ENCODE peak calls at places on chromosomes 4 and X, in eight cellular contexts. One of them, this sample, is unnamed.

GRCh38 chrX:16552546-16552945 is 97.4 kb upstream of the S100G start:
- DNase-seq in H54: no peak
- DNase-seq in AG08396: peak
- DNase-seq in MCF 10A: peak
- DNase-seq in ovary: no peak
- DNase-seq in activated CD8-positive, alpha-beta T cell treated with anti-CD3 and anti-CD28 coated beads for 36 hours: no peak
- DNase-seq in DMS 273 treated with DMSO at 0.1 percent for 48 hours: no peak
- DNase-seq in NCI-H345: no peak
- DNase-seq in this sample: no peak

GRCh38 chr4:1329408-1330371 is 17.3 kb upstream of the UVSSA start:
- DNase-seq in MCF 10A: peak
- DNase-seq in AG08396: no peak
- DNase-seq in ovary: peak
- DNase-seq in H54: no peak
- DNase-seq in DMS 273 treated with DMSO at 0.1 percent for 48 hours: no peak
- DNase-seq in NCI-H345: no peak
- DNase-seq in activated CD8-positive, alpha-beta T cell treated with anti-CD3 and anti-CD28 coated beads for 36 hours: peak
- DNase-seq in this sample: no peak

GRCh38 chrX:39158801-39159657 is 357.8 kb downstream of the MID1IP1 start:
- DNase-seq in H54: no peak
- DNase-seq in ovary: no peak
- DNase-seq in AG08396: no peak
- DNase-seq in DMS 273 treated with DMSO at 0.1 percent for 48 hours: peak
- DNase-seq in NCI-H345: peak
- DNase-seq in MCF 10A: no peak
- DNase-seq in activated CD8-positive, alpha-beta T cell treated with anti-CD3 and anti-CD28 coated beads for 36 hours: no peak
- DNase-seq in this sample: no peak

GRCh38 chrX:40329616-40330015 is 231.9 kb upstream of the BCOR start:
- DNase-seq in ovary: no peak
- DNase-seq in AG08396: no peak
- DNase-seq in NCI-H345: no peak
- DNase-seq in DMS 273 treated with DMSO at 0.1 percent for 48 hours: no peak
- DNase-seq in activated CD8-positive, alpha-beta T cell treated with anti-CD3 and anti-CD28 coated beads for 36 hours: no peak
- DNase-seq in MCF 10A: no peak
- DNase-seq in H54: no peak
- DNase-seq in this sample: no peak

GRCh38 chrX:72309297-72310071 is 3.8 kb upstream of the CITED1 start:
- DNase-seq in activated CD8-positive, alpha-beta T cell treated with anti-CD3 and anti-CD28 coated beads for 36 hours: no peak
- DNase-seq in DMS 273 treated with DMSO at 0.1 percent for 48 hours: no peak
- DNase-seq in NCI-H345: no peak
- DNase-seq in ovary: no peak
- DNase-seq in MCF 10A: no peak
- DNase-seq in H54: no peak
- DNase-seq in AG08396: no peak
- DNase-seq in this sample: no peak

GRCh38 chr4:101155368-101155767 is 192.0 kb downstream of the PPP3CA start:
- DNase-seq in DMS 273 treated with DMSO at 0.1 percent for 48 hours: no peak
- DNase-seq in NCI-H345: no peak
- DNase-seq in AG08396: peak
- DNase-seq in activated CD8-positive, alpha-beta T cell treated with anti-CD3 and anti-CD28 coated beads for 36 hours: no peak
- DNase-seq in ovary: no peak
- DNase-seq in H54: no peak
- DNase-seq in MCF 10A: peak
- DNase-seq in this sample: no peak

GRCh38 chr4:76989391-76990061 is 40.0 kb downstream of the SEPTIN11 start:
- DNase-seq in AG08396: no peak
- DNase-seq in MCF 10A: no peak
- DNase-seq in activated CD8-positive, alpha-beta T cell treated with anti-CD3 and anti-CD28 coated beads for 36 hours: peak
- DNase-seq in NCI-H345: no peak
- DNase-seq in H54: no peak
- DNase-seq in ovary: no peak
- DNase-seq in DMS 273 treated with DMSO at 0.1 percent for 48 hours: no peak
- DNase-seq in this sample: no peak

GRCh38 chrX:10972731-10973130 is 138.4 kb upstream of the HCCS start:
- DNase-seq in H54: no peak
- DNase-seq in AG08396: no peak
- DNase-seq in MCF 10A: no peak
- DNase-seq in activated CD8-positive, alpha-beta T cell treated with anti-CD3 and anti-CD28 coated beads for 36 hours: no peak
- DNase-seq in ovary: no peak
- DNase-seq in NCI-H345: no peak
- DNase-seq in DMS 273 treated with DMSO at 0.1 percent for 48 hours: no peak
- DNase-seq in this sample: no peak

GRCh38 chr4:168864831-168865541 is 145.1 kb downstream of the CBR4 start:
- DNase-seq in MCF 10A: no peak
- DNase-seq in ovary: no peak
- DNase-seq in H54: no peak
- DNase-seq in AG08396: peak
- DNase-seq in activated CD8-positive, alpha-beta T cell treated with anti-CD3 and anti-CD28 coated beads for 36 hours: no peak
- DNase-seq in NCI-H345: no peak
- DNase-seq in DMS 273 treated with DMSO at 0.1 percent for 48 hours: no peak
- DNase-seq in this sample: no peak

GRCh38 chr4:81688085-81688484 is 216.4 kb upstream of the RASGEF1B start:
- DNase-seq in H54: no peak
- DNase-seq in AG08396: no peak
- DNase-seq in ovary: no peak
- DNase-seq in NCI-H345: no peak
- DNase-seq in MCF 10A: peak
- DNase-seq in DMS 273 treated with DMSO at 0.1 percent for 48 hours: no peak
- DNase-seq in activated CD8-positive, alpha-beta T cell treated with anti-CD3 and anti-CD28 coated beads for 36 hours: no peak
- DNase-seq in this sample: no peak

GRCh38 chr4:8502836-8503585 is 62.4 kb downstream of the TRMT44 start:
- DNase-seq in activated CD8-positive, alpha-beta T cell treated with anti-CD3 and anti-CD28 coated beads for 36 hours: no peak
- DNase-seq in DMS 273 treated with DMSO at 0.1 percent for 48 hours: no peak
- DNase-seq in MCF 10A: no peak
- DNase-seq in H54: no peak
- DNase-seq in NCI-H345: no peak
- DNase-seq in ovary: peak
- DNase-seq in AG08396: no peak
- DNase-seq in this sample: no peak

GRCh38 chr4:105548483-105548882 is 3.9 kb upstream of the ARHGEF38 start:
- DNase-seq in ovary: no peak
- DNase-seq in activated CD8-positive, alpha-beta T cell treated with anti-CD3 and anti-CD28 coated beads for 36 hours: no peak
- DNase-seq in AG08396: no peak
- DNase-seq in H54: peak
- DNase-seq in DMS 273 treated with DMSO at 0.1 percent for 48 hours: no peak
- DNase-seq in NCI-H345: no peak
- DNase-seq in MCF 10A: peak
- DNase-seq in this sample: no peak

GRCh38 chrX:137565921-137566745 is at the start of gene ZIC3:
- DNase-seq in activated CD8-positive, alpha-beta T cell treated with anti-CD3 and anti-CD28 coated beads for 36 hours: no peak
- DNase-seq in ovary: peak
- DNase-seq in H54: no peak
- DNase-seq in NCI-H345: no peak
- DNase-seq in DMS 273 treated with DMSO at 0.1 percent for 48 hours: peak
- DNase-seq in MCF 10A: no peak
- DNase-seq in AG08396: peak
- DNase-seq in this sample: peak

GRCh38 chrX:7987160-7987992 is 60.2 kb upstream of the PNPLA4 start:
- DNase-seq in activated CD8-positive, alpha-beta T cell treated with anti-CD3 and anti-CD28 coated beads for 36 hours: no peak
- DNase-seq in NCI-H345: no peak
- DNase-seq in H54: no peak
- DNase-seq in MCF 10A: no peak
- DNase-seq in ovary: no peak
- DNase-seq in AG08396: no peak
- DNase-seq in DMS 273 treated with DMSO at 0.1 percent for 48 hours: no peak
- DNase-seq in this sample: no peak

GRCh38 chr4:133152801-133153526 is 3.9 kb downstream of the PCDH10 start:
- DNase-seq in H54: no peak
- DNase-seq in MCF 10A: no peak
- DNase-seq in NCI-H345: peak
- DNase-seq in ovary: no peak
- DNase-seq in AG08396: no peak
- DNase-seq in activated CD8-positive, alpha-beta T cell treated with anti-CD3 and anti-CD28 coated beads for 36 hours: no peak
- DNase-seq in DMS 273 treated with DMSO at 0.1 percent for 48 hours: no peak
- DNase-seq in this sample: no peak

GRCh38 chrX:111098874-111099273 is 2.9 kb downstream of the PAK3 start:
- DNase-seq in ovary: peak
- DNase-seq in DMS 273 treated with DMSO at 0.1 percent for 48 hours: no peak
- DNase-seq in H54: peak
- DNase-seq in NCI-H345: peak
- DNase-seq in MCF 10A: peak
- DNase-seq in AG08396: peak
- DNase-seq in activated CD8-positive, alpha-beta T cell treated with anti-CD3 and anti-CD28 coated beads for 36 hours: peak
- DNase-seq in this sample: peak

GRCh38 chr4:24260922-24261581 is 323.3 kb downstream of the DHX15 start:
- DNase-seq in H54: no peak
- DNase-seq in AG08396: no peak
- DNase-seq in NCI-H345: no peak
- DNase-seq in DMS 273 treated with DMSO at 0.1 percent for 48 hours: no peak
- DNase-seq in ovary: no peak
- DNase-seq in activated CD8-positive, alpha-beta T cell treated with anti-CD3 and anti-CD28 coated beads for 36 hours: no peak
- DNase-seq in MCF 10A: peak
- DNase-seq in this sample: no peak

GRCh38 chr4:5037553-5038551 is 13.4 kb upstream of the STK32B start:
- DNase-seq in MCF 10A: peak
- DNase-seq in AG08396: peak
- DNase-seq in NCI-H345: no peak
- DNase-seq in activated CD8-positive, alpha-beta T cell treated with anti-CD3 and anti-CD28 coated beads for 36 hours: no peak
- DNase-seq in DMS 273 treated with DMSO at 0.1 percent for 48 hours: no peak
- DNase-seq in H54: peak
- DNase-seq in ovary: no peak
- DNase-seq in this sample: no peak

GRCh38 chr4:4248885-4249203 is 821 bp upstream of the TMEM128 start:
- DNase-seq in AG08396: peak
- DNase-seq in activated CD8-positive, alpha-beta T cell treated with anti-CD3 and anti-CD28 coated beads for 36 hours: peak
- DNase-seq in NCI-H345: no peak
- DNase-seq in DMS 273 treated with DMSO at 0.1 percent for 48 hours: no peak
- DNase-seq in MCF 10A: no peak
- DNase-seq in H54: no peak
- DNase-seq in ovary: no peak
- DNase-seq in this sample: no peak

GRCh38 chr4:123350191-123350544 is 46.4 kb upstream of the SPRY1 start:
- DNase-seq in activated CD8-positive, alpha-beta T cell treated with anti-CD3 and anti-CD28 coated beads for 36 hours: peak
- DNase-seq in NCI-H345: peak
- DNase-seq in MCF 10A: peak
- DNase-seq in AG08396: no peak
- DNase-seq in DMS 273 treated with DMSO at 0.1 percent for 48 hours: no peak
- DNase-seq in H54: no peak
- DNase-seq in ovary: no peak
- DNase-seq in this sample: no peak

GRCh38 chr4:70637239-70637920 is 8.8 kb downstream of the ENAM start:
- DNase-seq in NCI-H345: no peak
- DNase-seq in activated CD8-positive, alpha-beta T cell treated with anti-CD3 and anti-CD28 coated beads for 36 hours: no peak
- DNase-seq in ovary: no peak
- DNase-seq in MCF 10A: no peak
- DNase-seq in H54: no peak
- DNase-seq in DMS 273 treated with DMSO at 0.1 percent for 48 hours: no peak
- DNase-seq in AG08396: peak
- DNase-seq in this sample: no peak

GRCh38 chr4:40731792-40732245 is 17.9 kb upstream of the NSUN7 start:
- DNase-seq in MCF 10A: no peak
- DNase-seq in AG08396: no peak
- DNase-seq in H54: no peak
- DNase-seq in ovary: peak
- DNase-seq in activated CD8-positive, alpha-beta T cell treated with anti-CD3 and anti-CD28 coated beads for 36 hours: peak
- DNase-seq in DMS 273 treated with DMSO at 0.1 percent for 48 hours: no peak
- DNase-seq in NCI-H345: peak
- DNase-seq in this sample: no peak

GRCh38 chr4:8861576-8862279 is 9.9 kb downstream of the HMX1 start:
- DNase-seq in H54: no peak
- DNase-seq in AG08396: no peak
- DNase-seq in ovary: no peak
- DNase-seq in MCF 10A: no peak
- DNase-seq in activated CD8-positive, alpha-beta T cell treated with anti-CD3 and anti-CD28 coated beads for 36 hours: no peak
- DNase-seq in NCI-H345: no peak
- DNase-seq in DMS 273 treated with DMSO at 0.1 percent for 48 hours: no peak
- DNase-seq in this sample: no peak

GRCh38 chr4:16573744-16574143 is 324.7 kb downstream of the LDB2 start:
- DNase-seq in H54: no peak
- DNase-seq in ovary: peak
- DNase-seq in activated CD8-positive, alpha-beta T cell treated with anti-CD3 and anti-CD28 coated beads for 36 hours: no peak
- DNase-seq in DMS 273 treated with DMSO at 0.1 percent for 48 hours: no peak
- DNase-seq in MCF 10A: peak
- DNase-seq in NCI-H345: no peak
- DNase-seq in AG08396: peak
- DNase-seq in this sample: no peak

GRCh38 chrX:28491941-28492340 is 95.3 kb upstream of the IL1RAPL1 start:
- DNase-seq in H54: no peak
- DNase-seq in MCF 10A: peak
- DNase-seq in activated CD8-positive, alpha-beta T cell treated with anti-CD3 and anti-CD28 coated beads for 36 hours: no peak
- DNase-seq in NCI-H345: no peak
- DNase-seq in DMS 273 treated with DMSO at 0.1 percent for 48 hours: no peak
- DNase-seq in AG08396: no peak
- DNase-seq in ovary: no peak
- DNase-seq in this sample: no peak

GRCh38 chrX:134694333-134694925 is 36.2 kb upstream of the PLAC1 start:
- DNase-seq in NCI-H345: no peak
- DNase-seq in AG08396: no peak
- DNase-seq in activated CD8-positive, alpha-beta T cell treated with anti-CD3 and anti-CD28 coated beads for 36 hours: no peak
- DNase-seq in DMS 273 treated with DMSO at 0.1 percent for 48 hours: no peak
- DNase-seq in ovary: no peak
- DNase-seq in H54: no peak
- DNase-seq in MCF 10A: no peak
- DNase-seq in this sample: no peak

GRCh38 chr4:68615699-68616422 is 39.7 kb upstream of the UGT2B17 start:
- DNase-seq in NCI-H345: no peak
- DNase-seq in H54: no peak
- DNase-seq in activated CD8-positive, alpha-beta T cell treated with anti-CD3 and anti-CD28 coated beads for 36 hours: no peak
- DNase-seq in ovary: no peak
- DNase-seq in DMS 273 treated with DMSO at 0.1 percent for 48 hours: no peak
- DNase-seq in AG08396: no peak
- DNase-seq in MCF 10A: no peak
- DNase-seq in this sample: no peak

GRCh38 chr4:122764071-122764807 is 31.7 kb downstream of the BBS12 start:
- DNase-seq in NCI-H345: no peak
- DNase-seq in H54: no peak
- DNase-seq in MCF 10A: peak
- DNase-seq in DMS 273 treated with DMSO at 0.1 percent for 48 hours: no peak
- DNase-seq in ovary: no peak
- DNase-seq in AG08396: no peak
- DNase-seq in activated CD8-positive, alpha-beta T cell treated with anti-CD3 and anti-CD28 coated beads for 36 hours: no peak
- DNase-seq in this sample: no peak

GRCh38 chr4:174933083-174933482 is 14.9 kb downstream of the ADAM29 start:
- DNase-seq in DMS 273 treated with DMSO at 0.1 percent for 48 hours: no peak
- DNase-seq in NCI-H345: no peak
- DNase-seq in MCF 10A: no peak
- DNase-seq in H54: no peak
- DNase-seq in AG08396: no peak
- DNase-seq in ovary: no peak
- DNase-seq in activated CD8-positive, alpha-beta T cell treated with anti-CD3 and anti-CD28 coated beads for 36 hours: no peak
- DNase-seq in this sample: no peak

GRCh38 chrX:105876658-105877057 is 54.3 kb downstream of the NRK start:
- DNase-seq in AG08396: no peak
- DNase-seq in NCI-H345: peak
- DNase-seq in MCF 10A: peak
- DNase-seq in ovary: no peak
- DNase-seq in H54: no peak
- DNase-seq in DMS 273 treated with DMSO at 0.1 percent for 48 hours: no peak
- DNase-seq in activated CD8-positive, alpha-beta T cell treated with anti-CD3 and anti-CD28 coated beads for 36 hours: no peak
- DNase-seq in this sample: no peak

GRCh38 chrX:118523920-118524319 is 28.3 kb downstream of the DOCK11 start:
- DNase-seq in NCI-H345: no peak
- DNase-seq in MCF 10A: no peak
- DNase-seq in DMS 273 treated with DMSO at 0.1 percent for 48 hours: no peak
- DNase-seq in ovary: no peak
- DNase-seq in H54: no peak
- DNase-seq in activated CD8-positive, alpha-beta T cell treated with anti-CD3 and anti-CD28 coated beads for 36 hours: peak
- DNase-seq in AG08396: no peak
- DNase-seq in this sample: no peak

GRCh38 chrX:106692425-106693075 is 34.0 kb upstream of the RNF128 start:
- DNase-seq in NCI-H345: no peak
- DNase-seq in MCF 10A: no peak
- DNase-seq in H54: no peak
- DNase-seq in DMS 273 treated with DMSO at 0.1 percent for 48 hours: no peak
- DNase-seq in activated CD8-positive, alpha-beta T cell treated with anti-CD3 and anti-CD28 coated beads for 36 hours: no peak
- DNase-seq in AG08396: no peak
- DNase-seq in ovary: no peak
- DNase-seq in this sample: no peak